ENCODE peak calls at places on chromosomes 1 and 21, in five cellular contexts. O is AG09309, N is brain pericyte, C is cardiac fibroblast, H is amniotic stem cell. J is an unnamed sample.

GRCh38 chr1:57503337-57503736 is 79.5 kb upstream of the DAB1 start:
- DNase-seq in O (no peak), N (no peak), C (no peak), H (no peak), J (no peak)

GRCh38 chr1:46653405-46653853 is 14.7 kb downstream of the ATPAF1 start:
- DNase-seq in O (peak; percentile 21), N (no peak), C (peak; percentile 39), H (no peak), J (no peak)

GRCh38 chr1:9194024-9194423 is 40.5 kb upstream of the H6PD start:
- DNase-seq in O (no peak), N (no peak), C (no peak), H (no peak), J (no peak)

GRCh38 chr1:101532392-101532791 is 295.6 kb downstream of the S1PR1 start:
- DNase-seq in O (no peak), N (no peak), C (no peak), H (no peak), J (no peak)

GRCh38 chr1:220222939-220223338 is 49.3 kb downstream of the RAB3GAP2 start:
- DNase-seq in O (no peak), N (no peak), C (no peak), H (no peak), J (no peak)

GRCh38 chr1:27515626-27516025 is 25.7 kb upstream of the WASF2 start:
- DNase-seq in O (no peak), N (no peak), C (no peak), H (no peak), J (no peak)

GRCh38 chr1:154784416-154784815 is 85.7 kb downstream of the KCNN3 start:
- DNase-seq in O (no peak), N (no peak), C (no peak), H (no peak), J (no peak)

GRCh38 chr1:182263706-182264105 is 127.9 kb downstream of the GLUL start:
- DNase-seq in O (no peak), N (no peak), C (no peak), H (no peak), J (no peak)

GRCh38 chr1:31675161-31675560 is 28.7 kb downstream of the COL16A1 start:
- DNase-seq in O (no peak), N (no peak), C (no peak), H (no peak), J (no peak)

GRCh38 chr1:41359211-41360073 is 1.8 kb upstream of the FOXO6 start:
- DNase-seq in O (peak; percentile 31), N (no peak), C (peak; percentile 78), H (no peak), J (no peak)

GRCh38 chr1:46369542-46370213 is 24.4 kb upstream of the FAAH start:
- DNase-seq in O (no peak), N (no peak), C (peak; percentile 11), H (no peak), J (no peak)

GRCh38 chr21:34126691-34127090 is 53.3 kb downstream of the MRPS6 start:
- DNase-seq in O (no peak), N (no peak), C (no peak), H (no peak), J (no peak)

GRCh38 chr1:177424746-177425145 is 254.0 kb downstream of the BRINP2 start:
- DNase-seq in O (no peak), N (no peak), C (no peak), H (no peak), J (no peak)

GRCh38 chr1:53481456-53481855 is 22.3 kb downstream of the DMRTB1 start:
- DNase-seq in O (no peak), N (no peak), C (no peak), H (no peak), J (no peak)

GRCh38 chr1:25765910-25766645 is 33.9 kb upstream of the SELENON start:
- DNase-seq in O (no peak), N (no peak), C (no peak), H (no peak), J (no peak)

GRCh38 chr1:154729598-154729997 is 121.6 kb upstream of the ADAR start:
- DNase-seq in O (no peak), N (no peak), C (no peak), H (no peak), J (no peak)

GRCh38 chr1:106986603-106987002 is 69.9 kb upstream of the PRMT6 start:
- DNase-seq in O (no peak), N (no peak), C (no peak), H (no peak), J (no peak)

GRCh38 chr1:33296082-33296458 is 24.8 kb downstream of the A3GALT2 start:
- DNase-seq in O (no peak), N (no peak), C (no peak), H (no peak), J (no peak)

GRCh38 chr1:75211648-75212047 is 77.5 kb downstream of the LHX8 start:
- DNase-seq in O (no peak), N (no peak), C (no peak), H (no peak), J (no peak)

GRCh38 chr1:201022824-201023516 is 544 bp downstream of the KIF21B start:
- DNase-seq in O (no peak), N (no peak), C (no peak), H (no peak), J (no peak)

GRCh38 chr1:6185151-6185550 is 5.0 kb upstream of the CHD5 start:
- DNase-seq in O (peak; percentile 78), N (no peak), C (peak; percentile 81), H (peak; percentile 65), J (peak; percentile 48)

GRCh38 chr1:190908691-190909090 is 431.0 kb upstream of the BRINP3 start:
- DNase-seq in O (no peak), N (no peak), C (peak; percentile 5), H (no peak), J (no peak)

GRCh38 chr1:187294421-187295201 is 465.9 kb downstream of the PLA2G4A start:
- DNase-seq in O (no peak), N (no peak), C (no peak), H (no peak), J (no peak)

GRCh38 chr1:203274603-203275381 is 30.5 kb upstream of the BTG2 start:
- DNase-seq in O (no peak), N (no peak), C (no peak), H (no peak), J (no peak)

GRCh38 chr21:14084701-14085100 is 126.1 kb downstream of the LIPI start:
- DNase-seq in O (no peak), N (no peak), C (no peak), H (no peak), J (no peak)

GRCh38 chr1:169122976-169123375 is 16.5 kb downstream of the ATP1B1 start:
- DNase-seq in O (no peak), N (no peak), C (no peak), H (no peak), J (no peak)

GRCh38 chr1:238223067-238223640 is 332.4 kb upstream of the ZP4 start:
- DNase-seq in O (no peak), N (no peak), C (no peak), H (peak; percentile 7), J (no peak)

GRCh38 chr1:185360714-185361113 is 43.7 kb upstream of the IVNS1ABP start:
- DNase-seq in O (no peak), N (no peak), C (peak; percentile 30), H (no peak), J (no peak)

GRCh38 chr1:184626076-184627011 is 128.3 kb downstream of the EDEM3 start:
- DNase-seq in O (no peak), N (no peak), C (no peak), H (no peak), J (no peak)

GRCh38 chr21:45889115-45889708 is 92.4 kb upstream of the COL6A1 start:
- DNase-seq in O (no peak), N (no peak), C (no peak), H (no peak), J (no peak)

GRCh38 chr1:226722240-226722900 is 16.7 kb downstream of the ITPKB start:
- DNase-seq in O (no peak), N (no peak), C (no peak), H (no peak), J (no peak)

GRCh38 chr1:100353073-100353801 is 931 bp downstream of the CDC14A start:
- DNase-seq in O (no peak), N (no peak), C (no peak), H (no peak), J (no peak)

GRCh38 chr1:211874521-211875347 is 44.2 kb upstream of the LPGAT1 start:
- DNase-seq in O (no peak), N (no peak), C (no peak), H (no peak), J (no peak)

GRCh38 chr1:16441312-16441641 is 753 bp downstream of the NECAP2 start:
- DNase-seq in O (no peak), N (no peak), C (peak; percentile 23), H (no peak), J (no peak)

GRCh38 chr1:235127203-235127602 is 1.4 kb downstream of the TOMM20 start:
- DNase-seq in O (no peak), N (no peak), C (no peak), H (no peak), J (no peak)

GRCh38 chr1:82598816-82599215 is 798.1 kb downstream of the ADGRL2 start:
- DNase-seq in O (no peak), N (no peak), C (no peak), H (no peak), J (no peak)

J was measured in non-pigmented ciliary epithelial cell.